ENCODE peak calls at places on chromosomes 16 and 17, in nine cellular contexts. M is AG04450; I is CD4-positive, alpha-beta T cell; B is psoas muscle; Z is H7; P is naive thymus-derived CD4-positive, alpha-beta T cell; X is mammary epithelial cell; U is heart left ventricle; C is Caco-2. Y is an unnamed sample. For H3K27me3, the result is how much of the 10 kb centered on the place peaks cover.

GRCh38 chr17:74454197-74455024 is 12.0 kb upstream of the CD300A start:
- DNase-seq in B (peak), P (no peak), I (peak), C (no peak), U (peak), X (peak), Z (peak), M (peak), Y (peak)

GRCh38 chr17:4230142-4230541 is 33.6 kb downstream of the ANKFY1 start:
- DNase-seq in I (no peak), C (no peak), Z (no peak), U (peak), P (no peak), X (peak), M (peak), B (no peak), Y (no peak)

GRCh38 chr16:88319116-88319965 is 63.4 kb upstream of the ZNF469 start:
- DNase-seq in X (no peak), U (no peak), P (no peak), Z (no peak), I (no peak), B (no peak), M (no peak), C (no peak), Y (no peak)

GRCh38 chr16:84124529-84125073 is 7.9 kb upstream of the MBTPS1 start:
- DNase-seq in U (no peak), B (no peak), I (no peak), P (no peak), M (no peak), Z (no peak), C (no peak), X (no peak), Y (no peak)

GRCh38 chr16:75761111-75761510 is 34.8 kb upstream of the CPHXL start:
- DNase-seq in U (no peak), I (no peak), B (no peak), M (no peak), C (no peak), X (peak), P (no peak), Z (no peak), Y (peak)

GRCh38 chr17:4436846-4437245 is 3.1 kb downstream of the SPNS3 start:
- DNase-seq in X (no peak), M (no peak), U (no peak), Z (no peak), I (no peak), B (no peak), P (no peak), C (no peak), Y (no peak)

GRCh38 chr17:65657251-65657828 is 95.9 kb upstream of the AXIN2 start:
- DNase-seq in P (no peak), B (no peak), Z (no peak), I (no peak), X (no peak), C (no peak), U (no peak), M (no peak), Y (no peak)

GRCh38 chr16:21101631-21102420 is 48.8 kb downstream of the DNAH3 start:
- DNase-seq in M (no peak), B (no peak), C (peak), U (peak), I (peak), Z (peak), X (no peak), P (peak), Y (no peak)

GRCh38 chr17:62898239-62898864 is 67.7 kb upstream of the TANC2 start:
- DNase-seq in B (no peak), U (peak), I (no peak), X (no peak), M (no peak), C (no peak), Z (no peak), P (no peak), Y (no peak)

GRCh38 chr17:60304502-60304901 is 87.4 kb downstream of the USP32 start:
- DNase-seq in I (no peak), Z (no peak), X (no peak), M (no peak), U (no peak), B (no peak), P (no peak), C (no peak), Y (no peak)

GRCh38 chr16:86222965-86223551 is 287.3 kb upstream of the FOXF1 start:
- DNase-seq in M (peak), I (no peak), B (no peak), C (no peak), Z (no peak), P (no peak), U (no peak), X (no peak), Y (no peak)

GRCh38 chr17:61218438-61218837 is 181.2 kb upstream of the TBX2 start:
- DNase-seq in M (peak), Z (no peak), C (no peak), I (no peak), X (peak), P (no peak), B (no peak), U (no peak), Y (no peak)

GRCh38 chr17:1029196-1029911 is 32.4 kb downstream of the TIMM22 start:
- DNase-seq in C (no peak), P (no peak), B (no peak), I (no peak), M (no peak), X (peak), U (peak), Z (no peak), Y (no peak)

GRCh38 chr17:7341842-7342241 is 5.5 kb downstream of the ACAP1 start:
- DNase-seq in X (no peak), Z (no peak), P (no peak), U (no peak), M (no peak), C (no peak), B (no peak), I (no peak), Y (no peak)

GRCh38 chr16:1534021-1535020 is 855 bp downstream of the TMEM204 start:
- DNase-seq in I (no peak), X (no peak), Z (peak), M (no peak), C (no peak), P (no peak), U (no peak), B (peak), Y (no peak)

GRCh38 chr17:82388223-82388921 is 16.8 kb downstream of the UTS2R start:
- DNase-seq in C (no peak), X (no peak), M (no peak), I (no peak), U (no peak), B (peak), Z (peak), P (no peak), Y (no peak)

GRCh38 chr17:78341559-78342437 is 18.1 kb downstream of the SOCS3 start:
- DNase-seq in M (no peak), I (no peak), Z (peak), C (no peak), B (peak), X (peak), U (peak), P (no peak), Y (peak)

GRCh38 chr17:16407911-16408588 is 7.3 kb upstream of the TRPV2 start:
- DNase-seq in M (no peak), U (peak), Z (peak), B (peak), I (no peak), X (peak), P (no peak), C (no peak), Y (no peak)

GRCh38 chr17:66432996-66433556 is 130.7 kb downstream of the PRKCA start:
- DNase-seq in M (no peak), X (no peak), C (no peak), P (no peak), I (no peak), Z (no peak), B (no peak), U (no peak), Y (peak)

GRCh38 chr17:74290340-74290739 is 16.3 kb downstream of the DNAI2 start:
- DNase-seq in B (no peak), Z (no peak), I (no peak), P (no peak), U (no peak), M (no peak), X (no peak), C (no peak), Y (no peak)

GRCh38 chr17:78159575-78160158 is 8.7 kb upstream of the SYNGR2 start:
- DNase-seq in B (no peak), U (no peak), Z (no peak), X (peak), C (no peak), P (no peak), I (no peak), M (peak), Y (no peak)

GRCh38 chr16:66511615-66512500 is 38.1 kb downstream of the TK2 start:
- DNase-seq in U (no peak), M (peak), P (no peak), X (peak), B (no peak), C (no peak), I (no peak), Z (peak), Y (no peak)

GRCh38 chr17:3594056-3594810 is 15.0 kb downstream of the TRPV1 start:
- DNase-seq in X (no peak), U (no peak), M (peak), Z (peak), I (no peak), C (no peak), P (no peak), B (no peak), Y (no peak)

GRCh38 chr17:42097691-42098661 is at the start of gene ZNF385C:
- DNase-seq in Z (peak), X (no peak), I (peak), C (no peak), P (peak), U (no peak), M (no peak), B (no peak), Y (peak)

GRCh38 chr17:78798695-78799559 is 16.9 kb upstream of the CYTH1 start:
- DNase-seq in C (no peak), X (peak), B (no peak), M (no peak), P (peak), U (no peak), Z (peak), I (no peak), Y (peak)

GRCh38 chr16:74901606-74902005 is 83.3 kb downstream of the WDR59 start:
- DNase-seq in I (no peak), C (no peak), X (no peak), U (no peak), Z (no peak), P (no peak), B (no peak), M (no peak), Y (no peak)

GRCh38 chr17:43853546-43853945 is 6.6 kb downstream of the CD300LG start:
- DNase-seq in B (no peak), I (no peak), P (no peak), C (no peak), Z (peak), X (no peak), U (no peak), M (no peak), Y (no peak)

GRCh38 chr16:69693916-69694315 is 32.4 kb downstream of the NQO1 start:
- DNase-seq in I (no peak), U (no peak), Z (no peak), X (no peak), M (no peak), P (no peak), C (no peak), B (no peak), Y (no peak)
- H3K27me3 ChIP-seq in I (under half), U (under half), Z (under half), X (under half), M (under half), P (under half), C (under half), B (under half), Y (under half)

DNA sequence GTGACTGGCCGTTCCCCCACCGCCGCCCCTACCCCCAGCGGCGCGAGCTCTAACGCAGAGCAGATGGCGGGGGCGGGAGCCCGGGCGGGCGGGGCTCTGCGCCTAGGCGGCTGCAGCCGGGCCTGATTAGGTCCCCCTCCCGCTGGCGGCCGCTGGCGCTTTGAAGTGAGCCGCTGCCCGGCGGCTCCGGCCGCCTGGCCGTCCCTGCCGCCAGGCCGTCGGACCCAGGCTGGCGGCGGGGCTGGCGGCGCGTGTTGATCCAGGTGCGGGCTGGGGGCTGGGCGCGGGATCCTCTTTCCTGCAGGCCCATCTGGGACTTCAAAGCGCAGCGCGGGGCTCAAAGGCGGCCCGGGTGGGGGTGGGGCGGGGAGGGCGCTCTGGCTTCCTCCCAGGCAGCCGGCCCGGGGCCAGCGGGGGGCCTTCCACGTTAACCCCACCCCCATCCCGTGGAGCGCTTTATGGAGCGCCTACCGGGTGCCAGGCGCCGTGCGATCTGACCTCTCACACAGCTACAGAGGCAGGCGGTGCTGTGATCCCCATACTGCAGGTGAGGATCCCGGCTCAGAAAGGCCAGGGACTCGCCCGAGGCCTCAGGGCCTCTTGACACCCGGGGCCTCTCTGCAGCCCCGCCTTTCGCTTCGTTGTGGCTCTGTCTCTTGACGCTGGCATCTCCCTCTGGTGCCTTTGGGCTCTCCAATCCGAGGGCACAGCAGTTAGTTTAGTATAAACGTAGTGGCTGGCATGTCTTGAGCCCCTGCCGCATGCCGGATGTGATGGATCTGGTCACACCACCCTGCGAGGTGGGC is 80.0 kb upstream of the NKD1 start:
- DNase-seq in M (no peak), P (peak), U (no peak), I (no peak), C (peak), Z (peak), B (no peak), X (no peak), Y (no peak)
- H3K27me3 ChIP-seq in M (under half), P (under half), U (under half), I (under half), C (under half), Z (under half), B (under half), X (under half), Y (under half)

DNA sequence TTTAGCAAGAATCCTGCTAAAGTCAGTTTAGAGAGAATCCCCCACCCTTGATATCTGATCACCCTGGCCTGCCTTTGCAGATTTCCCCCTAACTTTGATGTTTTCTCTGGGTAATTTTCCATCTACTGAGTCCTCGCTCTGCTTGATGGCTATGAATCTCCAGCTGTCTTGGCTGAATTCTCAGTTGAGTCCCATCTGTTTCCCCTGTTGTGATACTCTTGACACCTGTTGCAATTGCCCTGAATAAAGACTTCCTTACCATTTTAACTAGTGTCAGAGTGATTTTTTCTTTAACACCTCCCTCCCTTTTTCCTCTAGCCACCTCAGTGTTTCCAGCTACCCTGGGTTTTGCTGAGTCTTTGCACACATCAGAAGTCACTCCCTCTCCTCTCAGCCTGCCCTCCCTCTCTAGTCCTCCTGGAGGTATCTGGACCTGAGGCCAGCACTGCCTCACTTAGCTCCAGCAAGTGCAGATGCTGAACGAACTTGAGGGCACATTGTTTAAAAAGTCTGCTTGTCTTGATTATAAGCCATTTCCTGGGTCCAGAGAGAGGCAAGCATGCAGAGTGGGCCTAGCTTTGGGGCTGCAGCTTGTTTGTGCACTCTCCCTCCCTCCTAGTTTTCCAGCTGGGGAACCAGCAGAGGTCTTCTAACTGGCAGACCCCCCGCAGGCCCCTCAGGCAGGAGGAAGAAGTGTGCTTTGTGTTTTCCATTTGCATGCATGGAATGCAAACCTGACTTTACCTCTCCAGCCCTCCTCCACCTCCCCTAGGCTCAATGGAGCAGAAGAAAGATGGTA is 33.2 kb downstream of the SPACA3 start:
- DNase-seq in B (no peak), M (no peak), C (no peak), U (no peak), I (no peak), X (no peak), Z (no peak), P (no peak), Y (no peak)
- H3K27me3 ChIP-seq in B (under half), M (under half), C (under half), U (under half), I (under half), X (under half), Z (under half), P (under half), Y (under half)

GRCh38 chr17:46885415-46885814 is 34.0 kb downstream of the WNT9B start:
- DNase-seq in I (no peak), P (no peak), Z (no peak), M (no peak), B (no peak), U (no peak), C (no peak), X (no peak), Y (no peak)
- H3K27me3 ChIP-seq in I (under half), P (under half), Z (under half), M (half or more), B (under half), U (under half), C (under half), X (under half), Y (under half)

Y was measured in CD4-positive, CD25-positive, alpha-beta regulatory T cell.